ENCODE peak calls at places on chromosomes 6 and 20, in ten cellular contexts. X is D341Med; S is lung; T is brain pericyte; W is skeletal muscle cell; A is activated naive CD4-positive, alpha-beta T cell treated with anti-CD3 and anti-CD28 coated beads, Interleukin-2, amount 50 U/mL, for 72 hours; J is pulmonary artery endothelial cell; H is GM20000; U is stimulated activated CD4-positive, alpha-beta T cell treated with anti-CD3 and anti-CD28 coated beads, Interleukin-12 subunit alpha, Interleukin-12 subunit beta, amount 100 ng/mL, for 48 hours; L is SHP77. N is an unnamed sample.

GRCh38 chr20:25444556-25444955 is 37.1 kb downstream of the GINS1 start:
- DNase-seq in X (no peak), S (peak), T (no peak), W (no peak), A (no peak), J (no peak), H (no peak), U (no peak), L (no peak), N (no peak)

GRCh38 chr20:20459726-20460125 is 91.8 kb downstream of the INSM1 start:
- DNase-seq in X (no peak), S (no peak), T (no peak), W (no peak), A (no peak), J (no peak), H (no peak), U (no peak), L (no peak), N (no peak)

GRCh38 chr20:57735831-57736737 is 26.3 kb upstream of the PMEPA1 start:
- DNase-seq in X (no peak), S (no peak), T (no peak), W (no peak), A (no peak), J (no peak), H (no peak), U (no peak), L (no peak), N (no peak)

GRCh38 chr20:50831605-50832004 is 36.7 kb downstream of the BCAS4 start:
- DNase-seq in X (no peak), S (no peak), T (no peak), W (no peak), A (no peak), J (no peak), H (no peak), U (no peak), L (no peak), N (no peak)

GRCh38 chr6:112563368-112563767 is 216.2 kb downstream of the RFPL4B start:
- DNase-seq in X (no peak), S (no peak), T (no peak), W (no peak), A (no peak), J (no peak), H (no peak), U (no peak), L (no peak), N (no peak)

GRCh38 chr20:62020935-62021701 is 44.6 kb downstream of the TAF4 start:
- DNase-seq in X (no peak), S (no peak), T (no peak), W (peak), A (no peak), J (no peak), H (no peak), U (no peak), L (no peak), N (no peak)

GRCh38 chr6:36517408-36517807 is 29.9 kb downstream of the STK38 start:
- DNase-seq in X (no peak), S (no peak), T (no peak), W (no peak), A (no peak), J (no peak), H (no peak), U (no peak), L (no peak), N (no peak)

GRCh38 chr6:38876470-38876869 is 161.4 kb downstream of the DNAH8 start:
- DNase-seq in X (no peak), S (no peak), T (no peak), W (peak), A (peak), J (no peak), H (peak), U (peak), L (no peak), N (no peak)

GRCh38 chr6:63427951-63428350 is 108.2 kb upstream of the LGSN start:
- DNase-seq in X (no peak), S (no peak), T (no peak), W (no peak), A (no peak), J (no peak), H (no peak), U (no peak), L (no peak), N (no peak)

GRCh38 chr20:58783515-58783914 is 67.2 kb downstream of the GNAS-AS1 start:
- DNase-seq in X (no peak), S (no peak), T (no peak), W (no peak), A (no peak), J (no peak), H (no peak), U (no peak), L (no peak), N (no peak)

GRCh38 chr6:10407674-10408054 is 7.2 kb downstream of the TFAP2A start:
- DNase-seq in X (no peak), S (no peak), T (no peak), W (no peak), A (no peak), J (no peak), H (no peak), U (no peak), L (no peak), N (no peak)

GRCh38 chr6:14108571-14109410 is 8.8 kb upstream of the CD83 start:
- DNase-seq in X (no peak), S (peak), T (no peak), W (no peak), A (no peak), J (no peak), H (peak), U (peak), L (peak), N (no peak)

GRCh38 chr6:99011151-99011550 is 63.4 kb upstream of the FBXL4 start:
- DNase-seq in X (no peak), S (no peak), T (no peak), W (no peak), A (no peak), J (no peak), H (no peak), U (no peak), L (no peak), N (no peak)

GRCh38 chr6:29527564-29527963 is 32.0 kb downstream of the UBD start:
- DNase-seq in X (no peak), S (peak), T (no peak), W (no peak), A (no peak), J (no peak), H (no peak), U (no peak), L (no peak), N (no peak)

GRCh38 chr20:22771706-22772105 is 187.3 kb upstream of the FOXA2 start:
- DNase-seq in X (no peak), S (no peak), T (no peak), W (no peak), A (no peak), J (no peak), H (no peak), U (no peak), L (no peak), N (no peak)

GRCh38 chr6:26609463-26609862 is 12.7 kb downstream of the ABT1 start:
- DNase-seq in X (no peak), S (no peak), T (no peak), W (no peak), A (no peak), J (no peak), H (no peak), U (no peak), L (no peak), N (no peak)

GRCh38 chr6:105569706-105570105 is 166.8 kb upstream of the PREP start:
- DNase-seq in X (no peak), S (no peak), T (no peak), W (no peak), A (no peak), J (no peak), H (no peak), U (no peak), L (no peak), N (no peak)

GRCh38 chr6:68994561-68994960 is 359.5 kb downstream of the ADGRB3 start:
- DNase-seq in X (no peak), S (no peak), T (peak), W (peak), A (no peak), J (no peak), H (no peak), U (no peak), L (no peak), N (no peak)

GRCh38 chr6:168105813-168106660 is 27.0 kb upstream of the FRMD1 start:
- DNase-seq in X (no peak), S (no peak), T (no peak), W (no peak), A (no peak), J (no peak), H (no peak), U (no peak), L (no peak), N (no peak)

GRCh38 chr6:37018152-37019064 is 13.0 kb downstream of the FGD2 start:
- DNase-seq in X (peak), S (peak), T (no peak), W (peak), A (peak), J (peak), H (peak), U (peak), L (peak), N (peak)

GRCh38 chr20:35607003-35607735 is 8.5 kb upstream of the SPAG4 start:
- DNase-seq in X (no peak), S (no peak), T (no peak), W (no peak), A (no peak), J (no peak), H (no peak), U (no peak), L (no peak), N (no peak)

GRCh38 chr6:162200945-162201692 is 526.4 kb downstream of the PRKN start:
- DNase-seq in X (no peak), S (no peak), T (no peak), W (no peak), A (no peak), J (no peak), H (no peak), U (no peak), L (no peak), N (no peak)

GRCh38 chr20:56801991-56802740 is 173.1 kb downstream of the TFAP2C start:
- DNase-seq in X (no peak), S (no peak), T (no peak), W (no peak), A (no peak), J (no peak), H (no peak), U (no peak), L (no peak), N (no peak)

GRCh38 chr6:17971128-17972073 is 16.0 kb downstream of the KIF13A start:
- DNase-seq in X (no peak), S (no peak), T (no peak), W (no peak), A (no peak), J (no peak), H (no peak), U (no peak), L (no peak), N (no peak)

GRCh38 chr20:31652917-31653385 is 15.2 kb downstream of the COX4I2 start:
- DNase-seq in X (peak), S (no peak), T (no peak), W (peak), A (no peak), J (no peak), H (no peak), U (no peak), L (no peak), N (peak)

GRCh38 chr20:6519556-6519955 is 247.9 kb upstream of the BMP2 start:
- DNase-seq in X (no peak), S (no peak), T (peak), W (peak), A (no peak), J (peak), H (no peak), U (no peak), L (no peak), N (no peak)

GRCh38 chr6:35096129-35096852 is 44.8 kb downstream of the TCP11 start:
- DNase-seq in X (peak), S (no peak), T (no peak), W (peak), A (no peak), J (peak), H (no peak), U (no peak), L (peak), N (peak)

GRCh38 chr6:2410982-2411381 is 165.6 kb upstream of the GMDS start:
- DNase-seq in X (no peak), S (no peak), T (no peak), W (no peak), A (no peak), J (no peak), H (no peak), U (no peak), L (no peak), N (no peak)

GRCh38 chr6:87754828-87755227 is 52.8 kb upstream of the AKIRIN2 start:
- DNase-seq in X (no peak), S (no peak), T (no peak), W (no peak), A (no peak), J (no peak), H (peak), U (no peak), L (no peak), N (no peak)

GRCh38 chr6:160431231-160431630 is 83.1 kb downstream of the SLC22A3 start:
- DNase-seq in X (no peak), S (no peak), T (peak), W (peak), A (no peak), J (no peak), H (no peak), U (no peak), L (no peak), N (no peak)

GRCh38 chr20:4667371-4667773 is 54.3 kb upstream of the PRND start:
- DNase-seq in X (no peak), S (no peak), T (no peak), W (no peak), A (no peak), J (no peak), H (no peak), U (no peak), L (no peak), N (no peak)

GRCh38 chr20:23086056-23086551 is at the start of gene CD93:
- DNase-seq in X (no peak), S (no peak), T (no peak), W (no peak), A (peak), J (peak), H (peak), U (no peak), L (no peak), N (no peak)

GRCh38 chr6:41768545-41769308 is 11.0 kb downstream of the FRS3 start:
- DNase-seq in X (no peak), S (no peak), T (no peak), W (no peak), A (no peak), J (no peak), H (no peak), U (no peak), L (peak), N (no peak)

GRCh38 chr6:12148841-12149240 is 136.7 kb downstream of the HIVEP1 start:
- DNase-seq in X (no peak), S (no peak), T (no peak), W (no peak), A (no peak), J (no peak), H (no peak), U (no peak), L (no peak), N (no peak)